ENCODE peak calls at places on chromosomes 7 and 10, in ten cellular contexts. One of them, this sample, is unnamed.

GRCh38 chr7:31938650-31939049 is 131.6 kb downstream of the PDE1C start:
- DNase-seq in psoas muscle: no peak
- DNase-seq in neural crest cell: no peak
- DNase-seq in WTC11: no peak
- DNase-seq in endothelial cell: no peak
- DNase-seq in thoracic aorta: no peak
- DNase-seq in choroid plexus epithelial cell: no peak
- DNase-seq in cardiac muscle cell: no peak
- DNase-seq in GM06990: no peak
- DNase-seq in osteocyte: no peak
- DNase-seq in this sample: no peak

GRCh38 chr10:101686133-101686925 is 8.6 kb downstream of the FBXW4 start:
- DNase-seq in psoas muscle: no peak
- DNase-seq in neural crest cell: no peak
- DNase-seq in WTC11: no peak
- DNase-seq in endothelial cell: no peak
- DNase-seq in thoracic aorta: no peak
- DNase-seq in choroid plexus epithelial cell: no peak
- DNase-seq in cardiac muscle cell: no peak
- DNase-seq in GM06990: no peak
- DNase-seq in osteocyte: no peak
- DNase-seq in this sample: no peak

GRCh38 chr10:58754419-58755180 is 241.9 kb downstream of the BICC1 start:
- DNase-seq in psoas muscle: no peak
- DNase-seq in neural crest cell: no peak
- DNase-seq in WTC11: no peak
- DNase-seq in endothelial cell: no peak
- DNase-seq in thoracic aorta: no peak
- DNase-seq in choroid plexus epithelial cell: peak
- DNase-seq in cardiac muscle cell: no peak
- DNase-seq in GM06990: no peak
- DNase-seq in osteocyte: no peak
- DNase-seq in this sample: no peak

GRCh38 chr10:60894816-60895215 is 49.2 kb downstream of the RHOBTB1 start:
- DNase-seq in psoas muscle: no peak
- DNase-seq in neural crest cell: no peak
- DNase-seq in WTC11: no peak
- DNase-seq in endothelial cell: no peak
- DNase-seq in thoracic aorta: no peak
- DNase-seq in choroid plexus epithelial cell: peak
- DNase-seq in cardiac muscle cell: peak
- DNase-seq in GM06990: no peak
- DNase-seq in osteocyte: no peak
- DNase-seq in this sample: no peak

GRCh38 chr10:97888641-97889262 is 39.1 kb downstream of the GOLGA7B start:
- DNase-seq in psoas muscle: no peak
- DNase-seq in neural crest cell: no peak
- DNase-seq in WTC11: no peak
- DNase-seq in endothelial cell: no peak
- DNase-seq in thoracic aorta: no peak
- DNase-seq in choroid plexus epithelial cell: peak
- DNase-seq in cardiac muscle cell: peak
- DNase-seq in GM06990: no peak
- DNase-seq in osteocyte: no peak
- DNase-seq in this sample: no peak

GRCh38 chr7:107555893-107556292 is 7.8 kb downstream of the COG5 start:
- DNase-seq in psoas muscle: no peak
- DNase-seq in neural crest cell: no peak
- DNase-seq in WTC11: no peak
- DNase-seq in endothelial cell: no peak
- DNase-seq in thoracic aorta: no peak
- DNase-seq in choroid plexus epithelial cell: no peak
- DNase-seq in cardiac muscle cell: no peak
- DNase-seq in GM06990: no peak
- DNase-seq in osteocyte: no peak
- DNase-seq in this sample: no peak

GRCh38 chr10:132096223-132096622 is 30.5 kb downstream of the JAKMIP3 start:
- DNase-seq in psoas muscle: no peak
- DNase-seq in neural crest cell: no peak
- DNase-seq in WTC11: no peak
- DNase-seq in endothelial cell: no peak
- DNase-seq in thoracic aorta: no peak
- DNase-seq in choroid plexus epithelial cell: peak
- DNase-seq in cardiac muscle cell: peak
- DNase-seq in GM06990: no peak
- DNase-seq in osteocyte: no peak
- DNase-seq in this sample: no peak

GRCh38 chr7:129363-130221 is 62.8 kb upstream of the FAM20C start:
- DNase-seq in psoas muscle: no peak
- DNase-seq in neural crest cell: no peak
- DNase-seq in WTC11: no peak
- DNase-seq in endothelial cell: no peak
- DNase-seq in thoracic aorta: no peak
- DNase-seq in choroid plexus epithelial cell: no peak
- DNase-seq in cardiac muscle cell: peak
- DNase-seq in GM06990: no peak
- DNase-seq in osteocyte: no peak
- DNase-seq in this sample: no peak

GRCh38 chr10:63236113-63236935 is 103.2 kb downstream of the NRBF2 start:
- DNase-seq in psoas muscle: no peak
- DNase-seq in neural crest cell: no peak
- DNase-seq in WTC11: no peak
- DNase-seq in endothelial cell: no peak
- DNase-seq in thoracic aorta: no peak
- DNase-seq in choroid plexus epithelial cell: peak
- DNase-seq in cardiac muscle cell: peak
- DNase-seq in GM06990: peak
- DNase-seq in osteocyte: no peak
- DNase-seq in this sample: peak

DNA sequence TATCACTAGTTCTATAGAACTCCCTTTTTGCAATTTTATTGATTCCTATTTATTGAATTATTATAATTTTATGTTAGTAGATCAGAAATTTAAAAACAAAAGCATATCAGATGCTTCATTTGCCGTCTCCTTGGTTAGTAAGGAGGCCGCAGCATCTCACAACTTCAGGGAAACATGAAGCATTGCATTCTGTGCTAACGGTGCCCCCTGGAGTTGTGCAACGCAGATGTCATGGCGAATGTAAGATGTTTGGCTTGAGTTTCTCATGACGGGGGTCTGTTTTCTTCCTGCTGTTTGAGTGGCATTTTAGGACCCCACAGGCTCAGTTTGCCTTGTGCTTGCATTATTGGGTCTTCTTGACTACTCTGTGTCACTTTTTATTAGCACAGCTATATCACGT is 124.8 kb downstream of the CNNM2 start:
- DNase-seq in psoas muscle: no peak
- DNase-seq in neural crest cell: no peak
- DNase-seq in WTC11: peak
- DNase-seq in endothelial cell: no peak
- DNase-seq in thoracic aorta: no peak
- DNase-seq in choroid plexus epithelial cell: no peak
- DNase-seq in cardiac muscle cell: no peak
- DNase-seq in GM06990: no peak
- DNase-seq in osteocyte: no peak
- DNase-seq in this sample: no peak
- TF ChIP-seq CTCF in psoas muscle: no peak
- TF ChIP-seq CTCF in neural crest cell: peak
- TF ChIP-seq CTCF in WTC11: no peak
- TF ChIP-seq CTCF in endothelial cell: no peak
- TF ChIP-seq CTCF in thoracic aorta: no peak
- TF ChIP-seq CTCF in choroid plexus epithelial cell: no peak
- TF ChIP-seq CTCF in cardiac muscle cell: no peak
- TF ChIP-seq CTCF in GM06990: no peak
- TF ChIP-seq CTCF in osteocyte: no peak
- TF ChIP-seq CTCF in this sample: no peak

GRCh38 chr7:1663243-1663642 is 6.8 kb upstream of the ELFN1 start:
- DNase-seq in psoas muscle: peak
- DNase-seq in neural crest cell: no peak
- DNase-seq in WTC11: no peak
- DNase-seq in endothelial cell: no peak
- DNase-seq in thoracic aorta: no peak
- DNase-seq in choroid plexus epithelial cell: no peak
- DNase-seq in cardiac muscle cell: no peak
- DNase-seq in GM06990: no peak
- DNase-seq in osteocyte: no peak
- DNase-seq in this sample: peak

GRCh38 chr7:1663857-1664651 is 6.0 kb upstream of the ELFN1 start:
- DNase-seq in psoas muscle: peak
- DNase-seq in neural crest cell: no peak
- DNase-seq in WTC11: peak
- DNase-seq in endothelial cell: peak
- DNase-seq in thoracic aorta: no peak
- DNase-seq in choroid plexus epithelial cell: no peak
- DNase-seq in cardiac muscle cell: no peak
- DNase-seq in GM06990: no peak
- DNase-seq in osteocyte: no peak
- DNase-seq in this sample: peak

GRCh38 chr7:1666251-1666778 is 3.8 kb upstream of the ELFN1 start:
- DNase-seq in psoas muscle: peak
- DNase-seq in neural crest cell: no peak
- DNase-seq in WTC11: no peak
- DNase-seq in endothelial cell: peak
- DNase-seq in thoracic aorta: no peak
- DNase-seq in choroid plexus epithelial cell: no peak
- DNase-seq in cardiac muscle cell: no peak
- DNase-seq in GM06990: no peak
- DNase-seq in osteocyte: no peak
- DNase-seq in this sample: peak

GRCh38 chr7:1665721-1666250 is 4.3 kb upstream of the ELFN1 start:
- DNase-seq in psoas muscle: peak
- DNase-seq in neural crest cell: no peak
- DNase-seq in WTC11: no peak
- DNase-seq in endothelial cell: peak
- DNase-seq in thoracic aorta: no peak
- DNase-seq in choroid plexus epithelial cell: peak
- DNase-seq in cardiac muscle cell: peak
- DNase-seq in GM06990: no peak
- DNase-seq in osteocyte: no peak
- DNase-seq in this sample: no peak

GRCh38 chr7:1664711-1665591 is 5.1 kb upstream of the ELFN1 start:
- DNase-seq in psoas muscle: peak
- DNase-seq in neural crest cell: peak
- DNase-seq in WTC11: peak
- DNase-seq in endothelial cell: peak
- DNase-seq in thoracic aorta: no peak
- DNase-seq in choroid plexus epithelial cell: peak
- DNase-seq in cardiac muscle cell: peak
- DNase-seq in GM06990: no peak
- DNase-seq in osteocyte: no peak
- DNase-seq in this sample: peak
- TF ChIP-seq CTCF in psoas muscle: peak
- TF ChIP-seq CTCF in neural crest cell: peak
- TF ChIP-seq CTCF in WTC11: peak
- TF ChIP-seq CTCF in endothelial cell: peak
- TF ChIP-seq CTCF in thoracic aorta: peak
- TF ChIP-seq CTCF in choroid plexus epithelial cell: peak
- TF ChIP-seq CTCF in cardiac muscle cell: peak
- TF ChIP-seq CTCF in GM06990: peak
- TF ChIP-seq CTCF in osteocyte: peak
- TF ChIP-seq CTCF in this sample: peak

DNA sequence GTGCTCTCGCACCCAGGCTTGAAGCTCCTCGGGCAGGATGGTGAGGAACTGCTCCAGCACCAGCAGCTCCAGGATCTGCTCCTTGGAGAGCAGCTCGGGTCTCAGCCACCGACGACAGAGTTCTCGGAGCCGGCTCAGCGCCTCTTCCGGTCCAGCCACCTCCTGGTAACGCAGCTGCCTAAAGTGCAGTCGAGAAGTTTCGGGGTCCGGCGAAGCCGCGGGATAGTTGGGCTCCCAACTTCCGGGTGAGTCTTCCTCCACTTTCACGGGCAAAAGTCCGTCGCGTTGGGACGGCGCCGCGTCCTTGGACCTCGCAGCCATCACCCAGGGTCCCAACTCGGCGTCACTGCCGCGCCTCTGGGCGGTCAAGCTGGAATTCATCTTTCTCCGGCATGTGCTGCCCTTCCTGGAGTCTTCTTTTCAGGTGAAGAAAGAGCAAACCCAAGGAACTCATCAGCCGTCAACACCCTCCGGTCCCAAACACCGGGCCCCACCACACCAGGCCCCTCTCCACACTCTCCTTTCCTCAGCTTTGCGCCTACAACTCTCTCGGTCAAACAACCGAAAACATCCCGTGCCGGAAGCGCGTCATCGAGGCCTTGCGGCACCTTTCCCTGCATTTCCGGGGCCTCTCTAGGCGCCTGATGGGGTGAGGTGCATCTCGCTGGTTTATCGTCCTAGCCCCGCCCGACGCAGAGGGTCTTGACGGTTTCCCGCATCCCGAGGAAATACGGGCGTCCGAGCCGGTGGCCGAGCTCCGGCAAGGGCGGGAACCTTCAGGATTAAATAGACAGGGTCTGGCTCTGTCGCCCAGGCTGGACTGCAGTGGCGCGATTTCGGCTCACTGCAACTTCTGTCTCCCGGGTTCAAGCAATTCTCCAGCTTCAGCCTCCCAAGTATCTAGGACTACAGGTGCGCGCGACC is at the start of gene ZNF394:
- DNase-seq in psoas muscle: peak
- DNase-seq in neural crest cell: peak
- DNase-seq in WTC11: peak
- DNase-seq in endothelial cell: peak
- DNase-seq in thoracic aorta: peak
- DNase-seq in choroid plexus epithelial cell: peak
- DNase-seq in cardiac muscle cell: peak
- DNase-seq in GM06990: peak
- DNase-seq in osteocyte: peak
- DNase-seq in this sample: peak
- TF ChIP-seq CTCF in psoas muscle: no peak
- TF ChIP-seq CTCF in neural crest cell: no peak
- TF ChIP-seq CTCF in WTC11: no peak
- TF ChIP-seq CTCF in endothelial cell: no peak
- TF ChIP-seq CTCF in thoracic aorta: no peak
- TF ChIP-seq CTCF in choroid plexus epithelial cell: no peak
- TF ChIP-seq CTCF in cardiac muscle cell: no peak
- TF ChIP-seq CTCF in GM06990: no peak
- TF ChIP-seq CTCF in osteocyte: no peak
- TF ChIP-seq CTCF in this sample: no peak

DNA sequence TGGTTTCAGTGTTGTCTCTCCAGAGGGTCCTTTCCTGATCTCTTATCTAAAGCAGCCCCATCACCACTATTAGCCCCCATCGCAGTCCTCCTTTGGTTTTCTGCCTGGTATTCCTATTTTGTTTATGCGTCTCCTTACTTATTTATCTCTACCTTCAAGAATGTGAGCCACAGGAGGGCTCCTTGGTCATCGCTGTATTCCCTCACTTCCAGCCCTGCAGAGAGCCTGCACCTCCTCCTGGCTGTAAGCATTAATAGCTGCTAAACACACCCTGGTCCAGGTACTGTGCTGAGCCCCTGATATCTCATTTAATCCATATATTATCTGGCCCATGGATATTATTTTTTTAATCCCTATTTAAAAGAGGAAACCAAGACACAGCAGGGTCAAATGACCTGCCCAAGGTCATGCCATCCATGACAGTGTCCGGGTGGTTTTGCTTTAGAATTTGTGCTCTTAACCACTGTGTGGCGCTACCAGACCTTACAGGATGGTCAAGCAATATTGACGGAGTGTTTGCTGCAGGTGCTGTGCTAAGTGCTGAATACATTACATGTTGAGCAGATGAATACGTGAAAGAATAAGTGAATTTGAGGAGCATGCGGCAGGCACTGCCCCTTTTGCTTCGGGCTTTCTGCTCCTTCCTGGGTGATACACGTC is 227.2 kb downstream of the ADAM12 start:
- DNase-seq in psoas muscle: no peak
- DNase-seq in neural crest cell: no peak
- DNase-seq in WTC11: peak
- DNase-seq in endothelial cell: no peak
- DNase-seq in thoracic aorta: no peak
- DNase-seq in choroid plexus epithelial cell: peak
- DNase-seq in cardiac muscle cell: peak
- DNase-seq in GM06990: no peak
- DNase-seq in osteocyte: no peak
- DNase-seq in this sample: no peak
- TF ChIP-seq CTCF in psoas muscle: no peak
- TF ChIP-seq CTCF in neural crest cell: peak
- TF ChIP-seq CTCF in WTC11: no peak
- TF ChIP-seq CTCF in endothelial cell: no peak
- TF ChIP-seq CTCF in thoracic aorta: no peak
- TF ChIP-seq CTCF in choroid plexus epithelial cell: peak
- TF ChIP-seq CTCF in cardiac muscle cell: peak
- TF ChIP-seq CTCF in GM06990: no peak
- TF ChIP-seq CTCF in osteocyte: peak
- TF ChIP-seq CTCF in this sample: no peak